ENCODE peak calls at places on chromosomes 5 and 9, in ten cellular contexts. B, A, E, T, C, R, V, L, X and D are unnamed samples.

GRCh38 chr5:157204765-157205164 is 24.1 kb downstream of the ITK start:
- DNase-seq in R (no peak), X (no peak), C (no peak), L (no peak), B (no peak), V (no peak), A (no peak), T (no peak), E (no peak), D (no peak)

GRCh38 chr5:85533324-85533723 is 1084.4 kb upstream of the COX7C start:
- DNase-seq in E (no peak), A (no peak), C (no peak), B (no peak), T (no peak), L (no peak), X (no peak), V (no peak), R (no peak), D (no peak)

GRCh38 chr5:179308563-179309382 is 36.5 kb downstream of the ADAMTS2 start:
- DNase-seq in L (no peak), A (no peak), T (no peak), R (no peak), E (no peak), C (no peak), B (peak; percentile 7), V (no peak), X (no peak), D (no peak)

GRCh38 chr5:66993448-66993847 is 203.2 kb downstream of the CD180 start:
- DNase-seq in V (no peak), A (no peak), B (no peak), C (no peak), X (no peak), R (no peak), L (no peak), T (no peak), E (no peak), D (no peak)

GRCh38 chr5:40518511-40518917 is 161.2 kb upstream of the PTGER4 start:
- DNase-seq in R (no peak), C (peak; percentile 53), E (peak; percentile 76), L (peak; percentile 80), A (no peak), V (no peak), T (no peak), B (no peak), X (no peak), D (no peak)

GRCh38 chr9:89065921-89066320 is 74.7 kb downstream of the S1PR3 start:
- DNase-seq in V (no peak), A (no peak), R (no peak), T (no peak), E (no peak), B (no peak), L (no peak), X (no peak), C (no peak), D (no peak)

GRCh38 chr5:16862777-16863176 is 73.3 kb downstream of the MYO10 start:
- DNase-seq in C (no peak), T (no peak), E (no peak), A (no peak), X (no peak), L (no peak), B (no peak), R (no peak), V (no peak), D (no peak)

GRCh38 chr5:112316731-112317130 is 102.3 kb downstream of the EPB41L4A start:
- DNase-seq in T (no peak), X (no peak), A (no peak), L (no peak), C (no peak), B (no peak), V (no peak), R (no peak), E (no peak), D (no peak)

GRCh38 chr9:78973906-78974305 is 597.9 kb upstream of the TLE4 start:
- DNase-seq in X (peak; percentile 15), B (no peak), A (no peak), T (no peak), C (peak; percentile 42), L (no peak), V (no peak), R (no peak), E (peak; percentile 79), D (peak; percentile 27)

GRCh38 chr5:43042626-43043399 is 2.7 kb upstream of the ANXA2R start:
- DNase-seq in B (peak; percentile 68), C (peak; percentile 81), T (peak; percentile 74), L (peak; percentile 88), X (peak; percentile 89), E (peak; percentile 70), R (peak; percentile 55), A (no peak), V (peak; percentile 54), D (no peak)

GRCh38 chr5:129904667-129905466 is 602 bp downstream of the CHSY3 start:
- DNase-seq in T (peak; percentile 43), X (no peak), L (no peak), R (no peak), E (no peak), C (peak; percentile 20), A (peak; percentile 18), B (peak; percentile 19), V (peak; percentile 34), D (no peak)

GRCh38 chr5:39599721-39600431 is 175.1 kb upstream of the DAB2 start:
- DNase-seq in B (no peak), L (peak; percentile 53), C (peak; percentile 23), X (peak; percentile 33), A (no peak), E (peak; percentile 72), T (no peak), R (no peak), V (no peak), D (peak; percentile 14)

GRCh38 chr5:125227333-125228075 is 481.1 kb upstream of the ZNF608 start:
- DNase-seq in T (no peak), V (peak; percentile 54), B (no peak), A (no peak), L (no peak), C (peak; percentile 13), R (no peak), E (peak; percentile 26), X (peak; percentile 19), D (no peak)
- TF ChIP-seq CTCF in T (no peak), V (peak; percentile 71), B (peak; percentile 63), A (peak; percentile 56), L (no peak), C (peak; percentile 59), R (peak; percentile 32), E (peak; percentile 44), X (peak; percentile 58), D (peak; percentile 41)

GRCh38 chr9:1102010-1102712 is 52.0 kb downstream of the DMRT2 start:
- DNase-seq in B (no peak), L (no peak), X (no peak), A (no peak), E (no peak), T (no peak), R (no peak), C (no peak), V (no peak), D (no peak)

GRCh38 chr9:1100192-1100591 is 50.0 kb downstream of the DMRT2 start:
- DNase-seq in T (no peak), E (no peak), B (no peak), A (no peak), R (no peak), L (no peak), V (no peak), C (no peak), X (no peak), D (no peak)

GRCh38 chr9:1096155-1096964 is 46.2 kb downstream of the DMRT2 start:
- DNase-seq in X (no peak), R (no peak), T (no peak), A (no peak), B (no peak), V (no peak), C (no peak), L (no peak), E (no peak), D (no peak)

GRCh38 chr9:1098551-1098950 is 48.4 kb downstream of the DMRT2 start:
- DNase-seq in C (no peak), L (no peak), A (no peak), T (no peak), V (no peak), X (no peak), R (no peak), B (no peak), E (no peak), D (no peak)

DNA sequence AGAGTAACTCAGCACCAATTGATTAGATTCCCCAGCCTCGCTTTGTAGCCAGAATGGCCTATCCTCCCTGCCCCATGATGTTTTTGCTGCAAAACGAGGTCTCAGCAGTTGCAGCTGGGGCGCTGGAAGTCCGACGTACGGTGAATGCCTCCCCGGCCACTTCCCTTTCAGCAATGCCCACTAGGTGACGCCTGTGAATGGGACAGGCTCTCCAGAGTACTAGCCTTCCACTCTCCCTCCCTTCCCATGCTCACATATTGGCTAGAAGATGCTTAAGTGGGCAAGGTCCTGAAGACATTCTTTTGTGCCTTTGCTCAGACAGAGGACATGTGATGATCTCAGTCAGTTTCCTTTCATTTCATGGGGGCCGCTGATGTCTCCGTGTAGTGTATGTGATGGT is 50.8 kb downstream of the DMRT2 start:
- DNase-seq in X (peak; percentile 23), A (peak; percentile 47), L (peak; percentile 45), C (peak; percentile 14), B (peak; percentile 38), V (peak; percentile 33), R (no peak), E (peak; percentile 16), T (no peak), D (no peak)
- TF ChIP-seq CTCF in X (peak; percentile 45), A (peak; percentile 71), L (no peak), C (peak; percentile 61), B (peak; percentile 75), V (peak; percentile 64), R (peak; percentile 28), E (peak; percentile 42), T (peak; percentile 29), D (peak; percentile 75)

DNA sequence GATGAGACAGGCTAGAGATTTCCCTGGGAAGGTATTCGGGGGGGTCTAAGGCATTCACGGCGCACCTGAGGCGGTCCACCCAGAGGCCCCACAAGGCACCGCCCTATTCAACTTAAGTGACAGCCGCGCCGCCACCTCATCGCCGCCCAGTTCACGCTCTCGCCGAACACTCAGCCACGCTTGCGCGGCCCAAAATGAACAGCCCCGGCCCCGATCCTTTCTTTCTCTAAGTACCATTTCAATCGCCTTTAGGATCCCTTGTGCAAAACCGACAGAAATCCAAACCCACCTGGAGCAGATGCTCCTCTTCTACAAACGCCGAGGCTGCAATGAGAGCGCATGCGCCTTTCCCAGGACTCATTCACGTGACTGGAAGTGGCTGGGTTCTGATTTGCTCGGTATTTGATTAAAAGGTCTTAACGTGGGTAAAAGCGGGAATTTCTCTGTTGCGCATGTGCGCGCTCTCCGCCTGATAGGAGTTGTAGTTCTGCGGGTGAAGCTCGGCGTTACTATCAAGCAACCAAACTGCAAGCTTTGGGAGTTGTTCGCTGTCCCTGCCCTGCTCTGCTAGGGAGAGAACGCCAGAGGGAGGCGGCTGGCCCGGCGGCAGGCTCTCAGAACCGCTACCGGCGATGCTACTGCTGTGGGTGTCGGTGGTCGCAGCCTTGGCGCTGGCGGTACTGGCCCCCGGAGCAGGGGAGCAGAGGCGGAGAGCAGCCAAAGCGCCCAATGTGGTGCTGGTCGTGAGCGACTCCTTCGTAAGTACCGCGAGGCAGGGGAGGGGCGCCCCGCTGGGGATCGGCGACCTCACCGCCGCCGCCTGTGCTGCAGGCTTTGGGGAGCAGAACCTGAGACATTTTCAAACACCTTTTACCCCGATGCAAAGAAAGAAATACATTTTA is at the start of the genes ARSK and SKIC3:
- DNase-seq in X (peak; percentile 99), A (peak; percentile 81), B (peak; percentile 93), R (peak; percentile 99), V (peak; percentile 96), C (peak; percentile 99), T (peak; percentile 90), L (peak; percentile 98), E (peak; percentile 99), D (peak; percentile 99)
- TF ChIP-seq CTCF in X (peak; percentile 43), A (peak; percentile 44), B (peak; percentile 57), R (no peak), V (peak; percentile 42), C (peak; percentile 50), T (peak; percentile 15), L (no peak), E (peak; percentile 40), D (peak; percentile 58)

GRCh38 chr5:128535225-128535624 is 2.8 kb downstream of the FBN2 start:
- DNase-seq in A (no peak), X (no peak), E (no peak), B (no peak), R (no peak), T (no peak), C (peak; percentile 3), L (no peak), V (no peak), D (no peak)
- TF ChIP-seq CTCF in A (no peak), X (no peak), E (no peak), B (no peak), R (no peak), T (no peak), C (no peak), L (no peak), V (no peak), D (no peak)